ENCODE peak calls at places on chromosomes 7 and 10, in four cellular contexts. B is SK-N-SH, G is K562, X is HCT116. V is an unnamed sample.

GRCh38 chr10:119406137-119406536 is 136.4 kb downstream of the RGS10 start:
- DNase-seq in B (no peak), G (no peak), X (no peak), V (no peak)

GRCh38 chr7:20444041-20444440 is 113.3 kb downstream of the ITGB8 start:
- DNase-seq in G (no peak), B (no peak), X (no peak), V (no peak)

GRCh38 chr7:22216832-22217475 is 140.0 kb downstream of the RAPGEF5 start:
- DNase-seq in B (no peak), G (no peak), X (no peak), V (peak; percentile 80)

GRCh38 chr10:77231375-77231774 is 406.2 kb downstream of the KCNMA1 start:
- DNase-seq in B (no peak), G (no peak), X (no peak), V (no peak)

GRCh38 chr7:155470686-155471638 is 13.0 kb downstream of the EN2 start:
- DNase-seq in X (no peak), B (peak; percentile 26), G (no peak), V (no peak)

GRCh38 chr7:133789951-133790350 is 337.2 kb upstream of the LRGUK start:
- DNase-seq in X (no peak), G (no peak), B (no peak), V (no peak)

GRCh38 chr7:104444019-104444418 is 115.6 kb downstream of the LHFPL3 start:
- DNase-seq in X (no peak), G (no peak), B (no peak), V (no peak)

GRCh38 chr7:149662591-149663095 is 110.7 kb downstream of the ZNF467 start:
- DNase-seq in G (peak; percentile 86), B (peak; percentile 44), X (peak; percentile 82), V (peak; percentile 66)

GRCh38 chr10:89086801-89087513 is 96.4 kb downstream of the FAS start:
- DNase-seq in B (no peak), X (no peak), G (no peak), V (no peak)

GRCh38 chr7:139029353-139029752 is 6.5 kb downstream of the ZC3HAV1L start:
- DNase-seq in B (no peak), G (no peak), X (no peak), V (no peak)

GRCh38 chr7:121860953-121861352 is 12.0 kb upstream of the PTPRZ1 start:
- DNase-seq in B (no peak), G (no peak), X (no peak), V (no peak)

DNA sequence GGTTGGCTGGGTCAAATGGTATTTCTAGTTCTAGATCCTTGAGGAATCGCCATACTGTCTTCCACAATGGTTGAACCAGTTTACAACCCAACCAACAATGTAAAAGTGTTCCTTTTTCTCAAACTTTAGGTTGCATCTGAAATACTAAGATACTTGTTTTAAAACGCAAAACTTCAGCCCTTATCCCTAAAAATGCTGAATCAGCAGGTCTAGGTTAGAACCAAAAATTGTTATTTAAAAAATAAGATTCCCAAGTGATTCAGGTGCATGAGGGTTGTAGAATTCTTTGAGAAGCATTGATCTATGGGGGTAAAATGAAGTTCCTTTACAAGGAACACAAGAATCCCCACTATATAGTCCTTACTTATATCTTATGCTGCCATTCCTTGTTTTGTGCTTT is 56.5 kb upstream of the BICC1 start:
- DNase-seq in B (no peak), X (no peak), G (no peak), V (no peak)
- H3K4me2 ChIP-seq in B (no peak overlapping the region), X (no peak overlapping the region), G (no peak overlapping the region), V (no peak overlapping the region)

GRCh38 chr10:128377364-128377987 is 251.3 kb upstream of the MKI67 start:
- DNase-seq in B (no peak), G (no peak), X (no peak), V (no peak)
- TF ChIP-seq POLR2AphosphoS5 in B (no peak), G (no peak), X (no peak), V (no peak)

GRCh38 chr7:150978136-150978789 is at the start of gene KCNH2:
- DNase-seq in X (no peak), B (peak; percentile 99), G (peak; percentile 99), V (no peak)

GRCh38 chr7:150974468-150975391 is 3.4 kb downstream of the KCNH2 start:
- DNase-seq in B (peak; percentile 82), G (peak; percentile 98), X (peak; percentile 43), V (peak; percentile 12)

GRCh38 chr7:150975536-150976285 is 2.4 kb downstream of the KCNH2 start:
- DNase-seq in X (no peak), G (no peak), B (peak; percentile 79), V (no peak)

GRCh38 chr7:150977382-150978135 is 562 bp downstream of the KCNH2 start:
- DNase-seq in G (peak; percentile 63), X (no peak), B (peak; percentile 83), V (no peak)

GRCh38 chr7:150976529-150977381 is 1.4 kb downstream of the KCNH2 start:
- DNase-seq in X (no peak), G (peak; percentile 83), B (peak; percentile 85), V (no peak)
- H3K4me3 ChIP-seq in X (peak overlapping the region; percentile 42), G (peak overlapping the region; percentile 45), B (no peak overlapping the region), V (no peak overlapping the region)

DNA sequence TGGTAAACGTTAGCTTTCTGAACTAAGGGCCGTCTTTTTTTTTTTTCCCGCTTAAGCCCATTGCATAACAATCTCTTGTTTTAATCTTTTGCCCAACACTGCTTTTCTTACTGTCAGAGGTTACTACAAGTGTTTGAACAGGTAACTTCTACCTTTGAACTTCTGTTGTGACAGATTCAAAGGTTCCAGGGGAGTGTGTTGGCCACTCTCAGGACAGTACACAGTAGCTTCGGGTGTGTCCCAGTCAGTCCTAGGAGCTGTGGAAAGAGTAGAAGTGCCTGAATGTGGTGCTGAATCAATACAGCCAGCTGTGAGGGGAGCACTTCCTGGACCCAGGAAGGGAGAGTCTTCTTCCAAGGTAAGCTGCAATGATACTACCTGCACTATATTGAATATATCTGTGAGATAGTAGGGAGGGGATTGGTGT is at the start of gene ACSL5:
- DNase-seq in X (no peak), B (no peak), G (no peak), V (no peak)
- H3K4me2 ChIP-seq in X (peak within 1 kb of the TSS; percentile 65), B (no peak within 1 kb of the TSS), G (no peak within 1 kb of the TSS), V (no peak within 1 kb of the TSS)

DNA sequence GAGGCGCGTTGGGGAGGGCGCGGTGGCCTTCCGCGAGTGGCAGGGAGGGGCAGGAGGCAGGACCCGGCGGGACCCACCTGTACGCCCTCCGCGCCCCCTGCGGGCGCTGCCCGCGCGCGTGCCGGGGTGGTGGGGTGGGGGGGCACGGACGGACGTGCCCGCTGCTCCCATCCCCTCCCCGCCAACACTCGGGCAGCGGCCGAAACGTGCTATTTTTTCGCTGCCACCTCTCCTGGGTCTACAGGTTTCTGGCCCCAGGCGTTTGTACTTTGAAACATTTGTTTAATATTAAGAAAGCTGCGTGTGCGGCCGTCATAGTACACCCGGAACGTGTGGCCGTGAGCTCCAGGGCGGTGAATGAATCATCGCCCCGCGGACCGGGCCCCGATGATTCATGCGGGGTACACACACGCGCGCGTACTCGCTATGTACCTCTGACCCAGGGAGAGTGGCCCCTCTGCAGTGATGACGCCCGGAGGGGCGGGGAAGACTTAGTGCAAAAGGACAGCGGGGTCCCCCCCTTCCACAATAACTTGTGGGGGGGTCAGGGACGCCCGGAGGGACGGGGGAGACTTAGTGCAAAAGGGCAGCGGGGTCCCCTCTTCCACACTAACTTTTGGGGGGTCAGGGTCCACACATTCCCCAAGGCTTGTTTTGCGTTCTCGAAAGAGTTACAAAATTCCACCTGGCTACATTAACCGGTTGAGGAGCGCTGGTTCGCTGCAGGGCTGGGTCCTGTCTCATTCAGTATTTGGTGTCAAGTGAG is 56.6 kb upstream of the PCGF5 start:
- DNase-seq in G (peak; percentile 48), X (peak; percentile 15), B (peak; percentile 76), V (peak; percentile 68)
- TF ChIP-seq POLR2AphosphoS5 in G (no peak), X (peak; percentile 17), B (no peak), V (peak; percentile 18)

DNA sequence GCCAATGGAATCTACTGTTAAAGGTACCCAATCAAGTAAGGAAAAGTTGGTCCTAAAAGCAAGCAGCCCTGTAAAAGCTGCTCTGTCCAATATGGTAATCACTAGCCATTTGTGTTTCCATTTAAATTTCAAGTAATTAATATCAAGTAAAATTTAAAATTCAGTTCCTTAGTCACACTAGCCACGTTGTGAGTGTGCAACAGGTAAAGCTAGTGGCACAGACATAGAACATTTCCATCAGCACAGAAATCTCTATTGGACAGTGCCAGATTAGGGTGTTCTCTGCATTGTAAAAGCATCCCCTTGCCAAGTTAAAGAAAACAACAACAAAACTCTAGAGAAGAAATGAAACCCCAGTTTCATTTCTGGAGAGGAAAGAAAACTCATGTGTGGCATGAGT is 4.4 kb downstream of the CAV1 start:
- DNase-seq in G (no peak), B (no peak), X (no peak), V (no peak)
- H3K4me3 ChIP-seq in G (no peak overlapping the region), B (peak overlapping the region; percentile 84), X (no peak overlapping the region), V (peak overlapping the region; percentile 48)

GRCh38 chr7:117277576-117277975 is 45.3 kb downstream of the WNT2 start:
- DNase-seq in X (no peak), G (no peak), B (no peak), V (no peak)

GRCh38 chr7:117274951-117275350 is 47.9 kb downstream of the WNT2 start:
- DNase-seq in G (no peak), X (no peak), B (no peak), V (no peak)

GRCh38 chr7:117279931-117280525 is 42.8 kb downstream of the WNT2 start:
- DNase-seq in B (no peak), G (no peak), X (no peak), V (no peak)

GRCh38 chr7:117279203-117279602 is 43.7 kb downstream of the WNT2 start:
- DNase-seq in X (no peak), G (peak; percentile 48), B (no peak), V (no peak)

DNA sequence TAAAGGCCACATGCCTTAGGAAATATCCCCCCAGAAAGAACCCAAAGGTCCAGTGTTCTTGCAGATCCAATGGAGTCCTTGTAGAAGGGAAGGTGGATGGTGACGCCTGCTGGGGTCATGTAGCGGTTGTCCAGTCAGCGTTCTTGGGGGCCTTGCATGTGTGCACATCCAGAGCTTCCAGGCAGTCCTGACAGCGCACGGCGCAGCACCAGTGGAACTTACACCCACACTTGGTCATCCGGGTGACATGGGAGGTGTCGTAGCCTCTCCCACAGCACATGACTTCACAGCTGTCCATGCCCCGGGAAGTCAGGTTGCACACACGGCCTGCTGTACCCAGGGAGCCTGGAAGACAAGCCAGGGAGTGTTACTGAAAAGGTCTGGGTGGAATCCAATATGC is 44.8 kb downstream of the WNT2 start:
- DNase-seq in B (no peak), G (no peak), X (no peak), V (no peak)
- H3K4me2 ChIP-seq in B (no peak overlapping the region), G (no peak overlapping the region), X (no peak overlapping the region), V (no peak overlapping the region)